ENCODE peak calls at places on chromosomes 2 and 18, in four cellular contexts. One of them, this sample, is unnamed.

GRCh38 chr2:132754392-132754791 is 84.4 kb upstream of the LYPD1 start:
- DNase-seq in stomach: no peak
- DNase-seq in naive thymus-derived CD4-positive, alpha-beta T cell: no peak
- DNase-seq in OCI-LY7: no peak
- DNase-seq in this sample: no peak

GRCh38 chr2:196145256-196145655 is 26.1 kb downstream of the STK17B start:
- DNase-seq in stomach: no peak
- DNase-seq in naive thymus-derived CD4-positive, alpha-beta T cell: peak
- DNase-seq in OCI-LY7: no peak
- DNase-seq in this sample: no peak

GRCh38 chr2:61660511-61661388 is 122.6 kb upstream of the XPO1 start:
- DNase-seq in stomach: peak
- DNase-seq in naive thymus-derived CD4-positive, alpha-beta T cell: no peak
- DNase-seq in OCI-LY7: no peak
- DNase-seq in this sample: no peak

GRCh38 chr2:55047677-55048299 is 2.5 kb downstream of the RTN4 start:
- DNase-seq in stomach: no peak
- DNase-seq in naive thymus-derived CD4-positive, alpha-beta T cell: no peak
- DNase-seq in OCI-LY7: peak
- DNase-seq in this sample: no peak

GRCh38 chr2:108591163-108591562 is 56.9 kb downstream of the LIMS1 start:
- DNase-seq in stomach: no peak
- DNase-seq in naive thymus-derived CD4-positive, alpha-beta T cell: no peak
- DNase-seq in OCI-LY7: no peak
- DNase-seq in this sample: no peak

GRCh38 chr2:190881074-190881479 is 456 bp downstream of the GLS start:
- DNase-seq in stomach: no peak
- DNase-seq in naive thymus-derived CD4-positive, alpha-beta T cell: no peak
- DNase-seq in OCI-LY7: no peak
- DNase-seq in this sample: no peak

GRCh38 chr2:85353876-85354285 is 447 bp downstream of the RETSAT start:
- DNase-seq in stomach: peak
- DNase-seq in naive thymus-derived CD4-positive, alpha-beta T cell: no peak
- DNase-seq in OCI-LY7: peak
- DNase-seq in this sample: no peak

GRCh38 chr18:34223164-34223892 is 1.4 kb downstream of the NOL4 start:
- DNase-seq in stomach: no peak
- DNase-seq in naive thymus-derived CD4-positive, alpha-beta T cell: no peak
- DNase-seq in OCI-LY7: no peak
- DNase-seq in this sample: no peak

GRCh38 chr18:52657063-52657462 is 317.1 kb downstream of the DCC start:
- DNase-seq in stomach: no peak
- DNase-seq in naive thymus-derived CD4-positive, alpha-beta T cell: no peak
- DNase-seq in OCI-LY7: no peak
- DNase-seq in this sample: no peak

GRCh38 chr18:46636040-46636630 is 20.9 kb downstream of the LOXHD1 start:
- DNase-seq in stomach: no peak
- DNase-seq in naive thymus-derived CD4-positive, alpha-beta T cell: no peak
- DNase-seq in OCI-LY7: no peak
- DNase-seq in this sample: no peak

GRCh38 chr2:236642584-236643291 is 73.1 kb downstream of the ACKR3 start:
- DNase-seq in stomach: peak
- DNase-seq in naive thymus-derived CD4-positive, alpha-beta T cell: no peak
- DNase-seq in OCI-LY7: no peak
- DNase-seq in this sample: no peak

GRCh38 chr2:215828528-215829184 is 184.7 kb downstream of the MREG start:
- DNase-seq in stomach: peak
- DNase-seq in naive thymus-derived CD4-positive, alpha-beta T cell: peak
- DNase-seq in OCI-LY7: peak
- DNase-seq in this sample: peak

GRCh38 chr2:85933753-85934594 is 45.2 kb upstream of the ST3GAL5 start:
- DNase-seq in stomach: no peak
- DNase-seq in naive thymus-derived CD4-positive, alpha-beta T cell: no peak
- DNase-seq in OCI-LY7: no peak
- DNase-seq in this sample: peak

GRCh38 chr2:121944072-121944829 is 188.8 kb downstream of the TSN start:
- DNase-seq in stomach: no peak
- DNase-seq in naive thymus-derived CD4-positive, alpha-beta T cell: no peak
- DNase-seq in OCI-LY7: no peak
- DNase-seq in this sample: peak

GRCh38 chr2:23411752-23412431 is 26.9 kb downstream of the KLHL29 start:
- DNase-seq in stomach: no peak
- DNase-seq in naive thymus-derived CD4-positive, alpha-beta T cell: no peak
- DNase-seq in OCI-LY7: no peak
- DNase-seq in this sample: no peak

GRCh38 chr2:212409560-212409959 is 129.0 kb downstream of the ERBB4 start:
- DNase-seq in stomach: no peak
- DNase-seq in naive thymus-derived CD4-positive, alpha-beta T cell: no peak
- DNase-seq in OCI-LY7: no peak
- DNase-seq in this sample: no peak

GRCh38 chr18:41842886-41843285 is 112.1 kb upstream of the PIK3C3 start:
- DNase-seq in stomach: no peak
- DNase-seq in naive thymus-derived CD4-positive, alpha-beta T cell: no peak
- DNase-seq in OCI-LY7: no peak
- DNase-seq in this sample: no peak

GRCh38 chr18:33201509-33201926 is 239.0 kb downstream of the CCDC178 start:
- DNase-seq in stomach: no peak
- DNase-seq in naive thymus-derived CD4-positive, alpha-beta T cell: no peak
- DNase-seq in OCI-LY7: no peak
- DNase-seq in this sample: peak

GRCh38 chr18:75211721-75212625 is 1.4 kb downstream of the TSHZ1 start:
- DNase-seq in stomach: no peak
- DNase-seq in naive thymus-derived CD4-positive, alpha-beta T cell: peak
- DNase-seq in OCI-LY7: peak
- DNase-seq in this sample: no peak

GRCh38 chr18:50374753-50375391 is at the start of gene SKA1:
- DNase-seq in stomach: peak
- DNase-seq in naive thymus-derived CD4-positive, alpha-beta T cell: peak
- DNase-seq in OCI-LY7: peak
- DNase-seq in this sample: peak

GRCh38 chr2:182066439-182067061 is 80.9 kb downstream of the PPP1R1C start:
- DNase-seq in stomach: no peak
- DNase-seq in naive thymus-derived CD4-positive, alpha-beta T cell: no peak
- DNase-seq in OCI-LY7: no peak
- DNase-seq in this sample: no peak

GRCh38 chr2:98685930-98686887 is 44.7 kb downstream of the MGAT4A start:
- DNase-seq in stomach: no peak
- DNase-seq in naive thymus-derived CD4-positive, alpha-beta T cell: no peak
- DNase-seq in OCI-LY7: no peak
- DNase-seq in this sample: no peak

GRCh38 chr18:36771246-36771645 is 57.6 kb downstream of the TPGS2 start:
- DNase-seq in stomach: no peak
- DNase-seq in naive thymus-derived CD4-positive, alpha-beta T cell: no peak
- DNase-seq in OCI-LY7: peak
- DNase-seq in this sample: peak
- H3K4me3 ChIP-seq in stomach: no peak
- H3K4me3 ChIP-seq in naive thymus-derived CD4-positive, alpha-beta T cell: no peak
- H3K4me3 ChIP-seq in OCI-LY7: no peak
- H3K4me3 ChIP-seq in this sample: no peak

GRCh38 chr2:177889812-177890460 is 182.6 kb downstream of the PDE11A start:
- DNase-seq in stomach: no peak
- DNase-seq in naive thymus-derived CD4-positive, alpha-beta T cell: no peak
- DNase-seq in OCI-LY7: no peak
- DNase-seq in this sample: no peak
- H3K4me3 ChIP-seq in stomach: no peak
- H3K4me3 ChIP-seq in naive thymus-derived CD4-positive, alpha-beta T cell: no peak
- H3K4me3 ChIP-seq in OCI-LY7: no peak
- H3K4me3 ChIP-seq in this sample: no peak

GRCh38 chr2:74481961-74482800 is 617 bp downstream of the CCDC142 start:
- DNase-seq in stomach: no peak
- DNase-seq in naive thymus-derived CD4-positive, alpha-beta T cell: no peak
- DNase-seq in OCI-LY7: peak
- DNase-seq in this sample: no peak
- H3K4me3 ChIP-seq in stomach: peak
- H3K4me3 ChIP-seq in naive thymus-derived CD4-positive, alpha-beta T cell: peak
- H3K4me3 ChIP-seq in OCI-LY7: peak
- H3K4me3 ChIP-seq in this sample: peak

DNA sequence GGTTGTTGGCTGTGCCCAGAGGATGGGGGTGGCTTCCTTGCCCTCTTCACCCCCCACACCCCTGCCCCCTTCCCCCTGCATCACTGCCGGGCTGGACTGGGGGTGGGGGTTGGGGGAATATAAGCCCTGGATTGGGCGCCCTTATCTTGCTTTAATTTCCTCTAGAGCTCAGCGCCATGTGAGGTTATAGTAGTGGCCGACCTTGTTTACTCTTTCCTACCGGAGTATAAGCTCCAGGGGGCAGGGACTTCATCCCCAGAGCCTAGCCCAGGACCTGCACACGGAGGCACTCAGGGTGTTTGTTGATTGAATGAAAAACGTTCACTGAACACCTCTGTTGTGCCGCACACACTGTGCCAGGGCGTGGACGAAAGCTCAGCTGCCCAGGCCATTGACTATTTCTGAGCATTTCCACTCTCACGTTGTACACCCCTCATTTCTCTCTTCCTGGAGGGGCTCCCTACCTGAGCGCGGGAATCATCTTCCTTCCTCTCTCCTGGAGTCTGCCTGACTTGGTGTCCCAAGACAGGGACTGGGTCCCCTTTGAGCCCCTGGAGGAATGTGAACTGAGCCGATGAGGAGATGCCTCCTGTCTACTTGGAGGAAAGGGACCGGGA is 9.3 kb upstream of the SPATA3 start:
- DNase-seq in stomach: no peak
- DNase-seq in naive thymus-derived CD4-positive, alpha-beta T cell: no peak
- DNase-seq in OCI-LY7: no peak
- DNase-seq in this sample: no peak
- H3K4me3 ChIP-seq in stomach: peak
- H3K4me3 ChIP-seq in naive thymus-derived CD4-positive, alpha-beta T cell: peak
- H3K4me3 ChIP-seq in OCI-LY7: no peak
- H3K4me3 ChIP-seq in this sample: no peak

GRCh38 chr2:199100326-199101110 is 357.2 kb downstream of the SATB2 start:
- DNase-seq in stomach: no peak
- DNase-seq in naive thymus-derived CD4-positive, alpha-beta T cell: no peak
- DNase-seq in OCI-LY7: no peak
- DNase-seq in this sample: no peak
- H3K4me3 ChIP-seq in stomach: no peak
- H3K4me3 ChIP-seq in naive thymus-derived CD4-positive, alpha-beta T cell: no peak
- H3K4me3 ChIP-seq in OCI-LY7: no peak
- H3K4me3 ChIP-seq in this sample: no peak

This sample was measured in Jurkat, Clone E6-1.